ENCODE peak calls at places on chromosome 10, in seven cellular contexts. U is left ventricle myocardium inferior, Z is uterus, I is heart right ventricle, Q is right cardiac atrium, O is cardiac muscle cell, S is mesendoderm. D is an unnamed sample. For H3K4me1, the result is how much of the 10 kb centered on the place peaks cover.

GRCh38 chr10:129224065-129224464 is 243.0 kb upstream of the MGMT start:
- DNase-seq in U (no peak), Z (no peak), I (no peak), Q (no peak), O (no peak), S (no peak), D (no peak)

GRCh38 chr10:86730227-86730626 is 26.2 kb upstream of the BMPR1A start:
- DNase-seq in U (peak), Z (no peak), I (no peak), Q (peak), O (no peak), S (no peak), D (peak)

GRCh38 chr10:2908851-2909630 is 158.3 kb upstream of the PFKP start:
- DNase-seq in U (no peak), Z (no peak), I (no peak), Q (no peak), O (no peak), S (no peak), D (no peak)

GRCh38 chr10:79910344-79910743 is 38.6 kb downstream of the SFTPD start:
- DNase-seq in U (no peak), Z (no peak), I (no peak), Q (no peak), O (no peak), S (no peak), D (no peak)

GRCh38 chr10:13219685-13220670 is 14.2 kb downstream of the UCMA start:
- DNase-seq in U (no peak), Z (no peak), I (no peak), Q (no peak), O (no peak), S (peak), D (no peak)

GRCh38 chr10:63862860-63863259 is 341.7 kb downstream of the REEP3 start:
- DNase-seq in U (no peak), Z (no peak), I (no peak), Q (no peak), O (no peak), S (no peak), D (no peak)

GRCh38 chr10:128898916-128899195 is 568.2 kb upstream of the MGMT start:
- DNase-seq in U (no peak), Z (no peak), I (no peak), Q (no peak), O (no peak), S (no peak), D (no peak)

GRCh38 chr10:124263726-124264125 is 155.0 kb downstream of the OAT start:
- DNase-seq in U (no peak), Z (no peak), I (no peak), Q (no peak), O (no peak), S (no peak), D (no peak)

GRCh38 chr10:132422169-132422691 is 25.2 kb downstream of the PWWP2B start:
- DNase-seq in U (no peak), Z (no peak), I (peak), Q (no peak), O (no peak), S (no peak), D (no peak)
- H3K4me1 ChIP-seq in U (half or more), Z (under half), I (under half), Q (under half), O (under half), S (under half), D (half or more)

GRCh38 chr10:99368646-99369045 is 39.5 kb downstream of the CNNM1 start:
- DNase-seq in U (no peak), Z (no peak), I (no peak), Q (no peak), O (no peak), S (peak), D (no peak)
- H3K4me1 ChIP-seq in U (under half), Z (under half), I (under half), Q (under half), O (under half), S (under half), D (under half)

GRCh38 chr10:89391882-89392756 is at the start of gene IFIT1:
- DNase-seq in U (no peak), Z (peak), I (no peak), Q (no peak), O (peak), S (peak), D (peak)

GRCh38 chr10:89398003-89398749 is 5.8 kb downstream of the IFIT1 start:
- DNase-seq in U (no peak), Z (no peak), I (no peak), Q (no peak), O (no peak), S (no peak), D (no peak)

GRCh38 chr10:89392974-89393373 is 551 bp downstream of the IFIT1 start:
- DNase-seq in U (no peak), Z (peak), I (no peak), Q (no peak), O (peak), S (no peak), D (no peak)

GRCh38 chr10:89393898-89394297 is 1.5 kb downstream of the IFIT1 start:
- DNase-seq in U (no peak), Z (no peak), I (no peak), Q (no peak), O (no peak), S (no peak), D (no peak)

DNA sequence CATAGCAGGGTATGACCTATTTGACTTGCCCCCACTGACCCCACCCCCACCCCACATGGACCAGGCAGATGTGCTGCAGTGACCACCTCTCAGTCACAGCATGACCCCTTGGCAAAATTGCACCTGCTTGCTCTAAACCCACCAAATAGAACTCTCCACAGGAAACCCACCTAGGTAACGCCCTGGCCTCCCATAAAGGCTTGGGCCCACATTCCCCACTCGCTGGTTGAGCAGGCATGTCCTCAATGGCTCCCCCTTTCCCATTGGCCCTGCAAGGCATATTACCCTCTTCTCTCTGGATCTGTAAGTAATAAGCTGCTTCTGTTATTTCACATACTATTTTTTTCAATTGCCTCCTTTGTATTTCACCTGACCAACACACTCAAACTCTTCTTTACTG is 2.7 kb downstream of the IFIT1 start:
- DNase-seq in U (no peak), Z (no peak), I (no peak), Q (no peak), O (no peak), S (no peak), D (no peak)
- H3K4me1 ChIP-seq in U (half or more), Z (under half), I (half or more), Q (under half), O (under half), S (under half), D (under half)

GRCh38 chr10:46016811-46017210 is 13.6 kb downstream of the NCOA4 start:
- DNase-seq in U (no peak), Z (no peak), I (no peak), Q (no peak), O (no peak), S (no peak), D (no peak)

GRCh38 chr10:46017733-46018132 is 12.7 kb downstream of the NCOA4 start:
- DNase-seq in U (no peak), Z (no peak), I (no peak), Q (no peak), O (no peak), S (no peak), D (no peak)

GRCh38 chr10:46014215-46014614 is 16.2 kb downstream of the NCOA4 start:
- DNase-seq in U (no peak), Z (no peak), I (no peak), Q (no peak), O (no peak), S (no peak), D (no peak)

GRCh38 chr10:46014683-46015405 is 15.6 kb downstream of the NCOA4 start:
- DNase-seq in U (no peak), Z (no peak), I (no peak), Q (no peak), O (no peak), S (no peak), D (no peak)

GRCh38 chr10:46016190-46016589 is 14.2 kb downstream of the NCOA4 start:
- DNase-seq in U (no peak), Z (no peak), I (no peak), Q (no peak), O (no peak), S (no peak), D (no peak)
- H3K4me1 ChIP-seq in U (half or more), Z (under half), I (half or more), Q (under half), O (half or more), S (under half), D (under half)

GRCh38 chr10:62058476-62058875 is 157.0 kb downstream of the ARID5B start:
- DNase-seq in U (no peak), Z (no peak), I (no peak), Q (no peak), O (no peak), S (no peak), D (no peak)

GRCh38 chr10:62056219-62056618 is 154.7 kb downstream of the ARID5B start:
- DNase-seq in U (no peak), Z (no peak), I (no peak), Q (no peak), O (no peak), S (no peak), D (peak)

GRCh38 chr10:62057359-62057758 is 155.9 kb downstream of the ARID5B start:
- DNase-seq in U (no peak), Z (peak), I (no peak), Q (no peak), O (no peak), S (no peak), D (peak)

GRCh38 chr10:62057872-62058271 is 156.4 kb downstream of the ARID5B start:
- DNase-seq in U (no peak), Z (no peak), I (no peak), Q (no peak), O (no peak), S (no peak), D (no peak)

DNA sequence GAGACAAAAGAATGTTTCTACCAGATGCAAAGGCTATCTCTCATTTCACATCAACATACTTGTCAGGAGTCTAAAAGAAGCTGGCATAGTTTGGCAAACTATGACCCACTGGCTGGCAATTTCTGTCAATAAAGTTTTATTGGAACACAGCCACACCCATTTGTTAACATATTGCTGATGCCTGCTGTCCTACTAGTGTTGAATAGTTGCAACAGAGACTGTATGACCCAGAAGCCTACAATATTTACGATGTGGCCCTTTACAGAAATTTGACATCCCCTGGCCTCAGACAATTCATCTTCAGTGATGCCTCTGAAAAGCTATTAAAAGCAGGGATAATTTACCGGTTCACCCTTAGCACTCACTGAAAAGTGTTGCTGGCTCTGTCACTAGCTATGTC is 155.2 kb downstream of the ARID5B start:
- DNase-seq in U (no peak), Z (no peak), I (no peak), Q (no peak), O (no peak), S (no peak), D (no peak)
- H3K4me1 ChIP-seq in U (half or more), Z (under half), I (half or more), Q (under half), O (under half), S (under half), D (half or more)

GRCh38 chr10:110865804-110866482 is 5.8 kb upstream of the PDCD4 start:
- DNase-seq in U (no peak), Z (no peak), I (no peak), Q (no peak), O (no peak), S (no peak), D (no peak)

GRCh38 chr10:110871236-110872084 is at the start of gene PDCD4:
- DNase-seq in U (peak), Z (peak), I (peak), Q (peak), O (peak), S (peak), D (peak)

GRCh38 chr10:110867807-110868465 is 3.8 kb upstream of the PDCD4 start:
- DNase-seq in U (no peak), Z (no peak), I (no peak), Q (no peak), O (no peak), S (no peak), D (no peak)

GRCh38 chr10:110870823-110871235 is 899 bp upstream of the PDCD4 start:
- DNase-seq in U (no peak), Z (no peak), I (no peak), Q (no peak), O (no peak), S (peak), D (peak)

GRCh38 chr10:110868981-110869380 is 2.7 kb upstream of the PDCD4 start:
- DNase-seq in U (no peak), Z (no peak), I (no peak), Q (no peak), O (no peak), S (no peak), D (no peak)
- H3K4me1 ChIP-seq in U (under half), Z (under half), I (under half), Q (under half), O (under half), S (under half), D (half or more)

GRCh38 chr10:28240400-28240799 is 62.5 kb downstream of the MPP7 start:
- DNase-seq in U (no peak), Z (no peak), I (no peak), Q (no peak), O (no peak), S (no peak), D (no peak)
- H3K4me1 ChIP-seq in U (under half), Z (under half), I (under half), Q (under half), O (under half), S (under half), D (under half)

GRCh38 chr10:34758447-34758996 is 56.6 kb downstream of the PARD3 start:
- DNase-seq in U (no peak), Z (no peak), I (no peak), Q (no peak), O (no peak), S (peak), D (no peak)

GRCh38 chr10:34757933-34758332 is 57.2 kb downstream of the PARD3 start:
- DNase-seq in U (no peak), Z (no peak), I (no peak), Q (no peak), O (no peak), S (no peak), D (no peak)

GRCh38 chr10:34759837-34760215 is 55.3 kb downstream of the PARD3 start:
- DNase-seq in U (no peak), Z (no peak), I (no peak), Q (no peak), O (no peak), S (no peak), D (no peak)

GRCh38 chr10:34759161-34759836 is 55.8 kb downstream of the PARD3 start:
- DNase-seq in U (no peak), Z (no peak), I (no peak), Q (no peak), O (no peak), S (no peak), D (no peak)

DNA sequence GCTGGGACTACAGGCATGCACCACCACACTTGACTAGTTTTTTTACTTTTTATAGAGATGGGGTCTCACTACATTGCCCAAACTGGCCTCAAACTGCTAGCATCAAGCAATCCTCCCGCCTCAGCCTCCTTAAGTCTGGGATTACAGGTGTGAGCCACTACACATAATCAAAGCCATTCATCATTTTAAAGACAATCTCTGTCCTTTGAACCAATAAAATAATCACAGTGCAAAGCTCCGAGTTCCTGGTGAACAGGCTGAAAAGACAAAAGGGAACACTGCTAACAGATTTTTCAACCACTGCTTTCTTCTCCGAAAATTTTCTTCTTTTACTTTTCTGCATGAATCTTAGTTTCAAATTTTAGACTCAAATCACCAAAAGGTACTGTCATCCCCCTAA is 58.5 kb downstream of the PARD3 start:
- DNase-seq in U (no peak), Z (no peak), I (no peak), Q (no peak), O (no peak), S (no peak), D (no peak)
- H3K4me1 ChIP-seq in U (half or more), Z (under half), I (half or more), Q (under half), O (under half), S (under half), D (under half)

GRCh38 chr10:24898501-24898900 is 53.9 kb downstream of the PRTFDC1 start:
- DNase-seq in U (no peak), Z (no peak), I (no peak), Q (no peak), O (no peak), S (no peak), D (no peak)
- H3K4me1 ChIP-seq in U (under half), Z (under half), I (under half), Q (under half), O (under half), S (under half), D (under half)

GRCh38 chr10:131972474-131973071 is 9.2 kb downstream of the BNIP3 start:
- DNase-seq in U (peak), Z (no peak), I (peak), Q (peak), O (no peak), S (no peak), D (peak)
- H3K4me1 ChIP-seq in U (half or more), Z (under half), I (under half), Q (under half), O (under half), S (under half), D (under half)